ENCODE peak calls at places on chromosomes 12 and 14, in nine cellular contexts. One of them, this sample, is unnamed.

GRCh38 chr12:1670815-1671268 is 20.0 kb upstream of the ADIPOR2 start:
- DNase-seq in tibial nerve: no peak
- DNase-seq in esophagus squamous epithelium: no peak
- DNase-seq in CD8-positive, alpha-beta memory T cell: no peak
- DNase-seq in pancreas: no peak
- DNase-seq in substantia nigra: no peak
- DNase-seq in aorta: no peak
- DNase-seq in HL-60: no peak
- DNase-seq in MM.1S: no peak
- DNase-seq in this sample: no peak

GRCh38 chr14:52640137-52640536 is 55.2 kb downstream of the ERO1A start:
- DNase-seq in CD8-positive, alpha-beta memory T cell: no peak
- DNase-seq in HL-60: no peak
- DNase-seq in aorta: no peak
- DNase-seq in esophagus squamous epithelium: no peak
- DNase-seq in substantia nigra: no peak
- DNase-seq in MM.1S: no peak
- DNase-seq in tibial nerve: no peak
- DNase-seq in pancreas: no peak
- DNase-seq in this sample: no peak

GRCh38 chr12:95859344-95859816 is 628 bp downstream of the SNRPF start:
- DNase-seq in CD8-positive, alpha-beta memory T cell: no peak
- DNase-seq in substantia nigra: no peak
- DNase-seq in tibial nerve: no peak
- DNase-seq in MM.1S: no peak
- DNase-seq in HL-60: no peak
- DNase-seq in pancreas: no peak
- DNase-seq in aorta: no peak
- DNase-seq in esophagus squamous epithelium: no peak
- DNase-seq in this sample: no peak

GRCh38 chr12:3698218-3698974 is 54.5 kb downstream of the CRACR2A start:
- DNase-seq in pancreas: no peak
- DNase-seq in MM.1S: no peak
- DNase-seq in aorta: no peak
- DNase-seq in tibial nerve: no peak
- DNase-seq in CD8-positive, alpha-beta memory T cell: no peak
- DNase-seq in esophagus squamous epithelium: no peak
- DNase-seq in substantia nigra: no peak
- DNase-seq in HL-60: no peak
- DNase-seq in this sample: no peak

GRCh38 chr12:47141459-47141858 is 61.7 kb upstream of the AMIGO2 start:
- DNase-seq in aorta: no peak
- DNase-seq in pancreas: no peak
- DNase-seq in CD8-positive, alpha-beta memory T cell: no peak
- DNase-seq in HL-60: no peak
- DNase-seq in esophagus squamous epithelium: no peak
- DNase-seq in tibial nerve: no peak
- DNase-seq in MM.1S: no peak
- DNase-seq in substantia nigra: no peak
- DNase-seq in this sample: no peak

GRCh38 chr12:52907092-52907810 is 2.4 kb upstream of the KRT8 start:
- DNase-seq in HL-60: peak; percentile 55
- DNase-seq in substantia nigra: no peak
- DNase-seq in CD8-positive, alpha-beta memory T cell: no peak
- DNase-seq in MM.1S: no peak
- DNase-seq in tibial nerve: no peak
- DNase-seq in esophagus squamous epithelium: no peak
- DNase-seq in aorta: no peak
- DNase-seq in pancreas: peak; percentile 89
- DNase-seq in this sample: peak; percentile 72

GRCh38 chr12:106246891-106247730 is 709 bp downstream of the CKAP4 start:
- DNase-seq in pancreas: peak; percentile 69
- DNase-seq in CD8-positive, alpha-beta memory T cell: peak; percentile 75
- DNase-seq in tibial nerve: peak; percentile 49
- DNase-seq in MM.1S: peak; percentile 59
- DNase-seq in aorta: peak; percentile 91
- DNase-seq in esophagus squamous epithelium: no peak
- DNase-seq in substantia nigra: no peak
- DNase-seq in HL-60: peak; percentile 22
- DNase-seq in this sample: peak; percentile 60

GRCh38 chr14:100372357-100373048 is 49.4 kb downstream of the SLC25A47 start:
- DNase-seq in tibial nerve: no peak
- DNase-seq in HL-60: no peak
- DNase-seq in MM.1S: no peak
- DNase-seq in aorta: no peak
- DNase-seq in CD8-positive, alpha-beta memory T cell: no peak
- DNase-seq in pancreas: no peak
- DNase-seq in esophagus squamous epithelium: no peak
- DNase-seq in substantia nigra: no peak
- DNase-seq in this sample: no peak

GRCh38 chr12:130181211-130181610 is 18.9 kb downstream of the FZD10 start:
- DNase-seq in tibial nerve: no peak
- DNase-seq in MM.1S: no peak
- DNase-seq in CD8-positive, alpha-beta memory T cell: no peak
- DNase-seq in HL-60: no peak
- DNase-seq in substantia nigra: no peak
- DNase-seq in pancreas: no peak
- DNase-seq in aorta: no peak
- DNase-seq in esophagus squamous epithelium: no peak
- DNase-seq in this sample: no peak

GRCh38 chr12:116910645-116911449 is at the start of gene FBXW8:
- DNase-seq in substantia nigra: peak; percentile 4
- DNase-seq in CD8-positive, alpha-beta memory T cell: peak; percentile 69
- DNase-seq in esophagus squamous epithelium: no peak
- DNase-seq in aorta: peak; percentile 94
- DNase-seq in pancreas: peak; percentile 56
- DNase-seq in HL-60: peak; percentile 71
- DNase-seq in MM.1S: peak; percentile 59
- DNase-seq in tibial nerve: no peak
- DNase-seq in this sample: peak; percentile 76

GRCh38 chr12:80226576-80226975 is 127.2 kb downstream of the OTOGL start:
- DNase-seq in HL-60: no peak
- DNase-seq in pancreas: no peak
- DNase-seq in substantia nigra: no peak
- DNase-seq in MM.1S: no peak
- DNase-seq in tibial nerve: no peak
- DNase-seq in CD8-positive, alpha-beta memory T cell: no peak
- DNase-seq in esophagus squamous epithelium: no peak
- DNase-seq in aorta: no peak
- DNase-seq in this sample: no peak

GRCh38 chr12:95653761-95654546 is 102.7 kb upstream of the USP44 start:
- DNase-seq in pancreas: no peak
- DNase-seq in CD8-positive, alpha-beta memory T cell: no peak
- DNase-seq in aorta: no peak
- DNase-seq in substantia nigra: no peak
- DNase-seq in HL-60: no peak
- DNase-seq in esophagus squamous epithelium: no peak
- DNase-seq in MM.1S: no peak
- DNase-seq in tibial nerve: no peak
- DNase-seq in this sample: no peak

GRCh38 chr12:89634508-89634907 is 74.1 kb downstream of the ATP2B1 start:
- DNase-seq in aorta: no peak
- DNase-seq in CD8-positive, alpha-beta memory T cell: no peak
- DNase-seq in esophagus squamous epithelium: no peak
- DNase-seq in MM.1S: no peak
- DNase-seq in substantia nigra: no peak
- DNase-seq in pancreas: no peak
- DNase-seq in tibial nerve: no peak
- DNase-seq in HL-60: no peak
- DNase-seq in this sample: no peak

GRCh38 chr12:89632778-89633177 is 75.9 kb downstream of the ATP2B1 start:
- DNase-seq in substantia nigra: no peak
- DNase-seq in pancreas: no peak
- DNase-seq in CD8-positive, alpha-beta memory T cell: no peak
- DNase-seq in MM.1S: no peak
- DNase-seq in aorta: no peak
- DNase-seq in HL-60: no peak
- DNase-seq in tibial nerve: no peak
- DNase-seq in esophagus squamous epithelium: no peak
- DNase-seq in this sample: no peak

GRCh38 chr12:89636776-89637160 is 71.9 kb downstream of the ATP2B1 start:
- DNase-seq in HL-60: no peak
- DNase-seq in MM.1S: no peak
- DNase-seq in CD8-positive, alpha-beta memory T cell: no peak
- DNase-seq in aorta: no peak
- DNase-seq in pancreas: no peak
- DNase-seq in substantia nigra: no peak
- DNase-seq in tibial nerve: no peak
- DNase-seq in esophagus squamous epithelium: no peak
- DNase-seq in this sample: no peak

DNA sequence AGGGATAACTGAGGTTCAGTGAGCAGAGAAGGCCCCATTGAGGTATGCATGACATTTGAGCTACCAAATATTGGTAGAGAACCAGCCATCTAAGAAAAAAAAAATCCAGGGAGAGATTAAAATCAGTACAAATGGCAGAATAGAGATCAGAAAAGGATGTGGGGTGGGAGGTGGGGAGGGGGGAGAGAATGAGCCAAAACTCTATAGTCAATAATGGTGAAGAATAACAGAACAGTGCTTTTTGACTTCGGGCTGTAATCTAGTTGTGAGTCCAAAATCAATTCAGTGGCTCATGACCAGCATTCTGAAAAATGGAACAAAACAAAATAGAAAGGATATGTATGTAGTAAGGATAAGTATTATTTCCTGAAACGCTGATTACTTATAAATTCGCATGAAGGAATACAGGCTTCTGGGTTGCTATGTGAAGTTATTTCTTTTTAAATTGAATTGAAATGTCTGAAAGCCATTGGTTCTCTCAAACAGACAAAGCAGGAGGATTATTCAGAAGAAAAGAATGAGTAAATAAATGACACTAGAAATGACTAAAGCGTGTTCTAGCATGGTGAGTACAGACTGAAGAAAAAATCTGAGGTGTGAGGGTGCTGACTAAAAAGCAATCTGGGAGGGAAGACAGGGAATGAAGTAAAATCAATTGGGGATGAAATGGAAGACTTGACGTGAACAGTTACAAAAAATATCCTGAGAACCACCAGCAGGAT is 72.4 kb downstream of the ATP2B1 start:
- DNase-seq in substantia nigra: no peak
- DNase-seq in CD8-positive, alpha-beta memory T cell: no peak
- DNase-seq in esophagus squamous epithelium: no peak
- DNase-seq in tibial nerve: no peak
- DNase-seq in pancreas: no peak
- DNase-seq in aorta: no peak
- DNase-seq in MM.1S: no peak
- DNase-seq in HL-60: no peak
- DNase-seq in this sample: no peak
- H3K27ac ChIP-seq in substantia nigra: no peak overlapping the region
- H3K27ac ChIP-seq in CD8-positive, alpha-beta memory T cell: no peak overlapping the region
- H3K27ac ChIP-seq in esophagus squamous epithelium: no peak overlapping the region
- H3K27ac ChIP-seq in tibial nerve: no peak overlapping the region
- H3K27ac ChIP-seq in pancreas: no peak overlapping the region
- H3K27ac ChIP-seq in aorta: no peak overlapping the region
- H3K27ac ChIP-seq in MM.1S: no peak overlapping the region
- H3K27ac ChIP-seq in HL-60: no peak overlapping the region
- H3K27ac ChIP-seq in this sample: no peak overlapping the region

GRCh38 chr12:54215990-54216579 is 27.3 kb upstream of the SMUG1 start:
- DNase-seq in esophagus squamous epithelium: no peak
- DNase-seq in MM.1S: no peak
- DNase-seq in tibial nerve: no peak
- DNase-seq in CD8-positive, alpha-beta memory T cell: peak; percentile 58
- DNase-seq in substantia nigra: no peak
- DNase-seq in HL-60: no peak
- DNase-seq in aorta: peak; percentile 82
- DNase-seq in pancreas: no peak
- DNase-seq in this sample: no peak

GRCh38 chr12:54216580-54217308 is 28.0 kb upstream of the SMUG1 start:
- DNase-seq in aorta: peak; percentile 87
- DNase-seq in tibial nerve: no peak
- DNase-seq in HL-60: peak; percentile 90
- DNase-seq in CD8-positive, alpha-beta memory T cell: peak; percentile 84
- DNase-seq in MM.1S: peak; percentile 83
- DNase-seq in esophagus squamous epithelium: no peak
- DNase-seq in pancreas: peak; percentile 49
- DNase-seq in substantia nigra: no peak
- DNase-seq in this sample: peak; percentile 69

GRCh38 chr12:54217309-54217661 is 28.5 kb upstream of the SMUG1 start:
- DNase-seq in esophagus squamous epithelium: no peak
- DNase-seq in CD8-positive, alpha-beta memory T cell: no peak
- DNase-seq in aorta: no peak
- DNase-seq in substantia nigra: no peak
- DNase-seq in MM.1S: no peak
- DNase-seq in tibial nerve: no peak
- DNase-seq in HL-60: no peak
- DNase-seq in pancreas: no peak
- DNase-seq in this sample: no peak

GRCh38 chr12:54220092-54220557 is 31.3 kb upstream of the SMUG1 start:
- DNase-seq in substantia nigra: no peak
- DNase-seq in HL-60: peak; percentile 55
- DNase-seq in aorta: peak; percentile 87
- DNase-seq in pancreas: peak; percentile 35
- DNase-seq in tibial nerve: peak; percentile 64
- DNase-seq in CD8-positive, alpha-beta memory T cell: peak; percentile 67
- DNase-seq in MM.1S: peak; percentile 62
- DNase-seq in esophagus squamous epithelium: no peak
- DNase-seq in this sample: no peak

GRCh38 chr12:54217774-54218221 is 29.0 kb upstream of the SMUG1 start:
- DNase-seq in substantia nigra: peak; percentile 54
- DNase-seq in CD8-positive, alpha-beta memory T cell: no peak
- DNase-seq in MM.1S: peak; percentile 39
- DNase-seq in pancreas: no peak
- DNase-seq in HL-60: no peak
- DNase-seq in tibial nerve: no peak
- DNase-seq in esophagus squamous epithelium: no peak
- DNase-seq in aorta: peak; percentile 79
- DNase-seq in this sample: no peak
- H3K27ac ChIP-seq in substantia nigra: peak overlapping the region; percentile 79
- H3K27ac ChIP-seq in CD8-positive, alpha-beta memory T cell: no peak overlapping the region
- H3K27ac ChIP-seq in MM.1S: no peak overlapping the region
- H3K27ac ChIP-seq in pancreas: no peak overlapping the region
- H3K27ac ChIP-seq in HL-60: no peak overlapping the region
- H3K27ac ChIP-seq in tibial nerve: no peak overlapping the region
- H3K27ac ChIP-seq in esophagus squamous epithelium: no peak overlapping the region
- H3K27ac ChIP-seq in aorta: no peak overlapping the region
- H3K27ac ChIP-seq in this sample: no peak overlapping the region

GRCh38 chr12:73180734-73181133 is 908.6 kb downstream of the TRHDE start:
- DNase-seq in tibial nerve: no peak
- DNase-seq in aorta: no peak
- DNase-seq in MM.1S: peak; percentile 93
- DNase-seq in substantia nigra: no peak
- DNase-seq in HL-60: no peak
- DNase-seq in CD8-positive, alpha-beta memory T cell: no peak
- DNase-seq in pancreas: no peak
- DNase-seq in esophagus squamous epithelium: no peak
- DNase-seq in this sample: no peak
- H3K27ac ChIP-seq in tibial nerve: no peak overlapping the region
- H3K27ac ChIP-seq in aorta: no peak overlapping the region
- H3K27ac ChIP-seq in MM.1S: peak overlapping the region; percentile 53
- H3K27ac ChIP-seq in substantia nigra: no peak overlapping the region
- H3K27ac ChIP-seq in HL-60: no peak overlapping the region
- H3K27ac ChIP-seq in CD8-positive, alpha-beta memory T cell: no peak overlapping the region
- H3K27ac ChIP-seq in pancreas: no peak overlapping the region
- H3K27ac ChIP-seq in esophagus squamous epithelium: no peak overlapping the region
- H3K27ac ChIP-seq in this sample: no peak overlapping the region

DNA sequence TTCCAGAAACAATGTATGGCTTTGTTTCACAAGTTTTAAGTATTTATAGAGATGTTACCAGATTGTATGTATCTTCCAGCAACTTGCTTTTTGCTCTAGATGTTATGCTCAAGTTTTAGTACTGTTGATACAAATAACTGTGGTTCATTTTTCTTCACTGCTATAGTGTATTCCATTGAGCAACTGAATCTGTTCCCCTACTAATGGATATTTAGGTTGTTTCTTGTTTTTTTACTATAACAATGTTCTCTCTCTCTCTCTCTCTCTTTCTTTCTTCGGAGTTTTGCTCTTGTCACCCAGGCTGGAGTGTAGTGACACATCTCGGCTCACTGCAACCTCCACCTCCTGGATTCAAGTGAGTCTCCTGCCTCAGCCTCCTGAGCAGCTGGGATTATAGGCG is 16.6 kb downstream of the HCAR2 start:
- DNase-seq in aorta: no peak
- DNase-seq in HL-60: no peak
- DNase-seq in substantia nigra: no peak
- DNase-seq in esophagus squamous epithelium: no peak
- DNase-seq in CD8-positive, alpha-beta memory T cell: no peak
- DNase-seq in tibial nerve: no peak
- DNase-seq in MM.1S: no peak
- DNase-seq in pancreas: no peak
- DNase-seq in this sample: no peak
- H3K27ac ChIP-seq in aorta: no peak overlapping the region
- H3K27ac ChIP-seq in HL-60: no peak overlapping the region
- H3K27ac ChIP-seq in substantia nigra: no peak overlapping the region
- H3K27ac ChIP-seq in esophagus squamous epithelium: no peak overlapping the region
- H3K27ac ChIP-seq in CD8-positive, alpha-beta memory T cell: no peak overlapping the region
- H3K27ac ChIP-seq in tibial nerve: no peak overlapping the region
- H3K27ac ChIP-seq in MM.1S: no peak overlapping the region
- H3K27ac ChIP-seq in pancreas: no peak overlapping the region
- H3K27ac ChIP-seq in this sample: no peak overlapping the region

This sample was measured in lung.